ENCODE peak calls at places on chromosomes 16 and 17, in four cellular contexts. O, J, C and G are unnamed samples.

GRCh38 chr17:63232565-63233310 is 213.4 kb downstream of the CYB561 start:
- DNase-seq in C (no peak), J (no peak), O (no peak), G (no peak)

GRCh38 chr17:58648236-58648635 is 43.6 kb downstream of the TEX14 start:
- DNase-seq in J (no peak), C (no peak), O (no peak), G (peak)

GRCh38 chr17:17609121-17609520 is 17.6 kb upstream of the PEMT start:
- DNase-seq in J (no peak), C (peak), O (no peak), G (peak)

GRCh38 chr17:65959630-65960029 is 232.3 kb downstream of the CEP112 start:
- DNase-seq in C (no peak), O (no peak), J (no peak), G (no peak)

GRCh38 chr16:84484579-84485254 is 19.7 kb downstream of the MEAK7 start:
- DNase-seq in J (no peak), O (peak), C (peak), G (peak)

GRCh38 chr17:31882571-31882970 is 18.9 kb downstream of the UTP6 start:
- DNase-seq in C (no peak), J (no peak), O (no peak), G (no peak)

GRCh38 chr16:28865289-28865688 is 1.6 kb downstream of the SH2B1 start:
- DNase-seq in C (no peak), O (no peak), J (no peak), G (no peak)

GRCh38 chr16:31508706-31509523 is 724 bp upstream of the RUSF1 start:
- DNase-seq in C (peak), O (no peak), J (no peak), G (no peak)

GRCh38 chr17:74954665-74955421 is 17.7 kb downstream of the HID1 start:
- DNase-seq in C (no peak), O (no peak), J (no peak), G (no peak)

GRCh38 chr17:38926290-38927070 is 1.1 kb downstream of the LASP1NB start:
- DNase-seq in C (no peak), O (no peak), J (no peak), G (no peak)

GRCh38 chr16:64102654-64103053 is 1019.2 kb downstream of the CDH11 start:
- DNase-seq in O (no peak), J (no peak), C (no peak), G (no peak)